ENCODE peak calls at places on chromosomes 3 and 15, in ten cellular contexts. One of them, this sample, is unnamed.

GRCh38 chr3:154228561-154229216 is 95.6 kb downstream of the DHX36 start:
- DNase-seq in K562: no peak
- DNase-seq in prostate gland: no peak
- DNase-seq in suprapubic skin: no peak
- DNase-seq in HL-60: no peak
- DNase-seq in stomach: no peak
- DNase-seq in spleen: no peak
- DNase-seq in H1: no peak
- DNase-seq in GM23338: peak
- DNase-seq in upper lobe of left lung: no peak
- DNase-seq in this sample: no peak

GRCh38 chr3:99499235-99499798 is 139.1 kb upstream of the COL8A1 start:
- DNase-seq in upper lobe of left lung: no peak
- DNase-seq in stomach: peak
- DNase-seq in GM23338: peak
- DNase-seq in K562: peak
- DNase-seq in prostate gland: no peak
- DNase-seq in HL-60: no peak
- DNase-seq in H1: no peak
- DNase-seq in spleen: no peak
- DNase-seq in suprapubic skin: no peak
- DNase-seq in this sample: no peak

GRCh38 chr3:53843195-53844177 is 2.7 kb downstream of the CHDH start:
- DNase-seq in prostate gland: no peak
- DNase-seq in suprapubic skin: no peak
- DNase-seq in upper lobe of left lung: no peak
- DNase-seq in H1: no peak
- DNase-seq in K562: no peak
- DNase-seq in spleen: no peak
- DNase-seq in stomach: no peak
- DNase-seq in HL-60: no peak
- DNase-seq in GM23338: no peak
- DNase-seq in this sample: no peak

GRCh38 chr3:174376346-174376745 is 482.8 kb upstream of the NAALADL2 start:
- DNase-seq in GM23338: no peak
- DNase-seq in H1: no peak
- DNase-seq in spleen: no peak
- DNase-seq in HL-60: no peak
- DNase-seq in stomach: no peak
- DNase-seq in upper lobe of left lung: no peak
- DNase-seq in K562: no peak
- DNase-seq in prostate gland: no peak
- DNase-seq in suprapubic skin: no peak
- DNase-seq in this sample: no peak

GRCh38 chr15:99631256-99631655 is 65.5 kb downstream of the MEF2A start:
- DNase-seq in K562: no peak
- DNase-seq in GM23338: no peak
- DNase-seq in upper lobe of left lung: no peak
- DNase-seq in HL-60: no peak
- DNase-seq in spleen: peak
- DNase-seq in suprapubic skin: no peak
- DNase-seq in stomach: no peak
- DNase-seq in H1: no peak
- DNase-seq in prostate gland: no peak
- DNase-seq in this sample: no peak

GRCh38 chr3:11522398-11522715 is 121.4 kb downstream of the VGLL4 start:
- DNase-seq in GM23338: no peak
- DNase-seq in spleen: no peak
- DNase-seq in upper lobe of left lung: no peak
- DNase-seq in suprapubic skin: no peak
- DNase-seq in stomach: no peak
- DNase-seq in HL-60: no peak
- DNase-seq in H1: no peak
- DNase-seq in prostate gland: no peak
- DNase-seq in K562: no peak
- DNase-seq in this sample: no peak

GRCh38 chr3:66997560-66998074 is 490 bp upstream of the KBTBD8 start:
- DNase-seq in H1: no peak
- DNase-seq in spleen: peak
- DNase-seq in suprapubic skin: no peak
- DNase-seq in GM23338: no peak
- DNase-seq in K562: peak
- DNase-seq in HL-60: no peak
- DNase-seq in upper lobe of left lung: no peak
- DNase-seq in prostate gland: no peak
- DNase-seq in stomach: no peak
- DNase-seq in this sample: no peak

GRCh38 chr3:64686446-64686908 is 1.3 kb downstream of the ADAMTS9 start:
- DNase-seq in K562: no peak
- DNase-seq in H1: no peak
- DNase-seq in prostate gland: peak
- DNase-seq in stomach: peak
- DNase-seq in suprapubic skin: no peak
- DNase-seq in upper lobe of left lung: no peak
- DNase-seq in spleen: no peak
- DNase-seq in HL-60: no peak
- DNase-seq in GM23338: peak
- DNase-seq in this sample: no peak

GRCh38 chr3:158456114-158456513 is 114.9 kb upstream of the MLF1 start:
- DNase-seq in prostate gland: no peak
- DNase-seq in K562: no peak
- DNase-seq in suprapubic skin: no peak
- DNase-seq in stomach: no peak
- DNase-seq in spleen: no peak
- DNase-seq in upper lobe of left lung: no peak
- DNase-seq in GM23338: peak
- DNase-seq in HL-60: no peak
- DNase-seq in H1: no peak
- DNase-seq in this sample: no peak

GRCh38 chr15:77475898-77476297 is 55.2 kb downstream of the HMG20A start:
- DNase-seq in HL-60: no peak
- DNase-seq in GM23338: peak
- DNase-seq in H1: no peak
- DNase-seq in K562: no peak
- DNase-seq in stomach: no peak
- DNase-seq in upper lobe of left lung: no peak
- DNase-seq in prostate gland: no peak
- DNase-seq in spleen: no peak
- DNase-seq in suprapubic skin: no peak
- DNase-seq in this sample: no peak

GRCh38 chr3:58722526-58722925 is 56.0 kb upstream of the FAM3D start:
- DNase-seq in spleen: no peak
- DNase-seq in prostate gland: peak
- DNase-seq in upper lobe of left lung: no peak
- DNase-seq in suprapubic skin: no peak
- DNase-seq in HL-60: no peak
- DNase-seq in GM23338: no peak
- DNase-seq in K562: no peak
- DNase-seq in H1: no peak
- DNase-seq in stomach: no peak
- DNase-seq in this sample: no peak

GRCh38 chr15:20349774-20350498 is 191.7 kb downstream of the GOLGA6L6 start:
- DNase-seq in upper lobe of left lung: peak
- DNase-seq in GM23338: no peak
- DNase-seq in K562: no peak
- DNase-seq in spleen: peak
- DNase-seq in prostate gland: no peak
- DNase-seq in H1: no peak
- DNase-seq in suprapubic skin: peak
- DNase-seq in stomach: peak
- DNase-seq in HL-60: no peak
- DNase-seq in this sample: peak

GRCh38 chr15:63040954-63041353 is 1.6 kb upstream of the TPM1 start:
- DNase-seq in K562: no peak
- DNase-seq in upper lobe of left lung: no peak
- DNase-seq in suprapubic skin: no peak
- DNase-seq in stomach: no peak
- DNase-seq in spleen: no peak
- DNase-seq in GM23338: no peak
- DNase-seq in HL-60: no peak
- DNase-seq in prostate gland: no peak
- DNase-seq in H1: no peak
- DNase-seq in this sample: no peak

GRCh38 chr3:159751141-159751540 is 237.5 kb upstream of the IL12A start:
- DNase-seq in stomach: no peak
- DNase-seq in K562: no peak
- DNase-seq in spleen: no peak
- DNase-seq in upper lobe of left lung: no peak
- DNase-seq in prostate gland: no peak
- DNase-seq in suprapubic skin: no peak
- DNase-seq in HL-60: no peak
- DNase-seq in GM23338: no peak
- DNase-seq in H1: no peak
- DNase-seq in this sample: no peak

GRCh38 chr15:63003836-63004610 is 38.5 kb upstream of the TPM1 start:
- DNase-seq in suprapubic skin: no peak
- DNase-seq in K562: no peak
- DNase-seq in prostate gland: no peak
- DNase-seq in H1: no peak
- DNase-seq in upper lobe of left lung: no peak
- DNase-seq in GM23338: peak
- DNase-seq in stomach: no peak
- DNase-seq in HL-60: no peak
- DNase-seq in spleen: no peak
- DNase-seq in this sample: no peak

DNA sequence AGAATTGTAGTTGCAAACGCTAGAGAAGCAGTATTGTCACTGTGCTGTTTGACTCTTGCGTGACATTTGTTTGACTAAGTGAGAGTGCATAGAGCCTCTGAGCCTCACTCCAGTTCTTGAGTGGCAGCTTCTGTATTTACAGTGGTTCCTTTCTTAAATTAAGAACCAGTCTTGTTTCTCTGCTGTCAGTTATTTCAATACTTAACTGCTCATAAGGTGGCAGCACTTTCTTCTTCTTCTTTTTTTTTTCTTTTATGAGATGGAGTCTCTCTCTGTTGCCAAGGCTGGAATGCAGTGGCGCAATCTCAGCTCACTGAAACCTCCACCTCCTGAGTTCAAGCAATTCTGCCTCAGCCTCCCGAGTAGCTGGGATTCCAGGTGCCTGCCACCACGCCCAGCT is 372.1 kb downstream of the LPP start:
- DNase-seq in H1: no peak
- DNase-seq in spleen: no peak
- DNase-seq in suprapubic skin: no peak
- DNase-seq in upper lobe of left lung: no peak
- DNase-seq in HL-60: no peak
- DNase-seq in stomach: no peak
- DNase-seq in GM23338: no peak
- DNase-seq in K562: no peak
- DNase-seq in prostate gland: no peak
- DNase-seq in this sample: no peak
- TF ChIP-seq CTCF in H1: no peak
- TF ChIP-seq CTCF in spleen: no peak
- TF ChIP-seq CTCF in suprapubic skin: no peak
- TF ChIP-seq CTCF in upper lobe of left lung: no peak
- TF ChIP-seq CTCF in HL-60: no peak
- TF ChIP-seq CTCF in stomach: no peak
- TF ChIP-seq CTCF in GM23338: no peak
- TF ChIP-seq CTCF in K562: no peak
- TF ChIP-seq CTCF in prostate gland: no peak
- TF ChIP-seq CTCF in this sample: no peak

DNA sequence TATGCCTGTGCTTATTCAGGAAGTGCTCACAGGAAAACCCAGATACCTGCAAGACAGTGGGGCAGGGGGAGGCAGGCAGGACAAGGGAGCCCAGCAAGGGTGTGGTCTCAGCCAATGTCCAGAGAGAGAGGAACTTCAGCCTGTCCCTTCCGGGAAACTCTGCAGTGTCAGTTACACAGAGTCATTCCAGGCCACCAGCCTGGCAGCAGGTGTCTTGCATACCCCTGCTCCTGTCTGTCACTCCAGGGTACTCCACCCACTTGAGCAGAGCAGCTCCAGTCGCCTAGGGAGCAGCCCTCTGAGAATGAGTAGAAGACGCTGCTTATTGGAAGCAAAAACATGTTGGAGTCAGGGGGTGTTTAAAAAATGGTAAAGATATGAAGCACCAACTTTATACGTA is 431.2 kb upstream of the RGMA start:
- DNase-seq in upper lobe of left lung: no peak
- DNase-seq in stomach: no peak
- DNase-seq in K562: no peak
- DNase-seq in HL-60: no peak
- DNase-seq in GM23338: peak
- DNase-seq in suprapubic skin: no peak
- DNase-seq in spleen: no peak
- DNase-seq in prostate gland: no peak
- DNase-seq in H1: no peak
- DNase-seq in this sample: no peak
- TF ChIP-seq POLR2AphosphoS5 in upper lobe of left lung: no peak
- TF ChIP-seq POLR2AphosphoS5 in stomach: no peak
- TF ChIP-seq POLR2AphosphoS5 in K562: no peak
- TF ChIP-seq POLR2AphosphoS5 in HL-60: no peak
- TF ChIP-seq POLR2AphosphoS5 in GM23338: no peak
- TF ChIP-seq POLR2AphosphoS5 in suprapubic skin: no peak
- TF ChIP-seq POLR2AphosphoS5 in spleen: no peak
- TF ChIP-seq POLR2AphosphoS5 in prostate gland: no peak
- TF ChIP-seq POLR2AphosphoS5 in H1: no peak
- TF ChIP-seq POLR2AphosphoS5 in this sample: no peak

GRCh38 chr3:120642368-120642948 is 39.6 kb downstream of the HGD start:
- DNase-seq in suprapubic skin: no peak
- DNase-seq in K562: peak
- DNase-seq in upper lobe of left lung: no peak
- DNase-seq in GM23338: no peak
- DNase-seq in stomach: no peak
- DNase-seq in spleen: no peak
- DNase-seq in prostate gland: no peak
- DNase-seq in HL-60: peak
- DNase-seq in H1: no peak
- DNase-seq in this sample: no peak
- TF ChIP-seq CTCF in suprapubic skin: no peak
- TF ChIP-seq CTCF in K562: no peak
- TF ChIP-seq CTCF in upper lobe of left lung: no peak
- TF ChIP-seq CTCF in GM23338: no peak
- TF ChIP-seq CTCF in stomach: no peak
- TF ChIP-seq CTCF in spleen: no peak
- TF ChIP-seq CTCF in prostate gland: no peak
- TF ChIP-seq CTCF in HL-60: no peak
- TF ChIP-seq CTCF in H1: no peak
- TF ChIP-seq CTCF in this sample: no peak

DNA sequence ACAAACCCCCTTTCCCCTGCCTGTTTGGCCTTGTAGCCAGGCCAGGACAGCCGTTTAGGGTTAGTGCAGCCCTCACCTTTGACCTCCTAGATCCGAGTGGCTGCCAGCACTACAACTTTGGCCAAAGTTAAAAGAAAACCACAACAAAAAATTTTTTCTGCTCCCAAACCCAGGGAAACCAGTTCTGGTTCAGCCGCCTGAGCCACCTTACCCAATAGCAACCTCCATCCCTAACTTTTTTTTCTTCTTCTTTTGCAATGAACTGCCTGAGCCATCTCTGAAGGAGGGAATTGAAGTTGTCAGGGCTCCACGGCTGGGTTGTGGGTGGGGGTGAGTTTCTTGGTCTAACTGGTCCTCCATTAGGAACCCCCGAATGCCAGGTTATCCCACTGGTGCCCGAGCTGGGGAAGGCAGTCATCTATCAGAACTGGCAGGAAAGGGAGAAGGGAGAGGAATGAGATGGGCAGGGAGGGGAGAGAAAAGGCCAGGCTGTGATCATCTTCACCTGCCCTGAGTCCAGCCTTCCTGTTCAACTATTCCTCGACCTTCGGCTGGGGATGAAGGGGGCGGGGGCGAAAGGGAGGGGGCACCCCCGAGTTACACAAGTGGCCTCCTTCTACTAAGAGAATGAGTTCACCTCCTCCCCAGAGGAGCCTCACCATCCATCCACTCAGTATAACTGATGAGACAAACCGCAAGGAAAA is 6.2 kb upstream of the NR2F2 start:
- DNase-seq in prostate gland: no peak
- DNase-seq in stomach: no peak
- DNase-seq in HL-60: no peak
- DNase-seq in spleen: no peak
- DNase-seq in H1: no peak
- DNase-seq in suprapubic skin: no peak
- DNase-seq in GM23338: no peak
- DNase-seq in K562: no peak
- DNase-seq in upper lobe of left lung: no peak
- DNase-seq in this sample: no peak
- TF ChIP-seq POLR2AphosphoS5 in prostate gland: no peak
- TF ChIP-seq POLR2AphosphoS5 in stomach: no peak
- TF ChIP-seq POLR2AphosphoS5 in HL-60: no peak
- TF ChIP-seq POLR2AphosphoS5 in spleen: no peak
- TF ChIP-seq POLR2AphosphoS5 in H1: no peak
- TF ChIP-seq POLR2AphosphoS5 in suprapubic skin: no peak
- TF ChIP-seq POLR2AphosphoS5 in GM23338: no peak
- TF ChIP-seq POLR2AphosphoS5 in K562: no peak
- TF ChIP-seq POLR2AphosphoS5 in upper lobe of left lung: no peak
- TF ChIP-seq POLR2AphosphoS5 in this sample: no peak